ENCODE peak calls at places on chromosomes 4 and X, in ten cellular contexts. One of them, this sample, is unnamed.

GRCh38 chr4:158172196-158172557 is 648 bp downstream of the GASK1B start:
- DNase-seq in G401: no peak
- DNase-seq in astrocyte: peak
- DNase-seq in kidney glomerular epithelial cell: no peak
- DNase-seq in cardiac fibroblast: peak
- DNase-seq in activated CD4-positive, alpha-beta T cell treated with anti-CD3 and anti-CD28 coated beads for 4 hours: no peak
- DNase-seq in HepG2: no peak
- DNase-seq in hepatic stellate cell: no peak
- DNase-seq in iPS-NIHi11: no peak
- DNase-seq in mesendoderm: no peak
- DNase-seq in this sample: no peak

GRCh38 chr4:114694770-114695169 is 96.2 kb downstream of the UGT8 start:
- DNase-seq in astrocyte: peak
- DNase-seq in kidney glomerular epithelial cell: peak
- DNase-seq in HepG2: peak
- DNase-seq in iPS-NIHi11: peak
- DNase-seq in cardiac fibroblast: peak
- DNase-seq in G401: peak
- DNase-seq in activated CD4-positive, alpha-beta T cell treated with anti-CD3 and anti-CD28 coated beads for 4 hours: no peak
- DNase-seq in mesendoderm: peak
- DNase-seq in hepatic stellate cell: no peak
- DNase-seq in this sample: peak

GRCh38 chrX:34404386-34405070 is 252.6 kb downstream of the TMEM47 start:
- DNase-seq in kidney glomerular epithelial cell: no peak
- DNase-seq in astrocyte: no peak
- DNase-seq in cardiac fibroblast: peak
- DNase-seq in mesendoderm: no peak
- DNase-seq in iPS-NIHi11: no peak
- DNase-seq in hepatic stellate cell: no peak
- DNase-seq in HepG2: no peak
- DNase-seq in G401: no peak
- DNase-seq in activated CD4-positive, alpha-beta T cell treated with anti-CD3 and anti-CD28 coated beads for 4 hours: no peak
- DNase-seq in this sample: no peak

GRCh38 chr4:1520145-1520661 is 114.0 kb upstream of the NKX1-1 start:
- DNase-seq in activated CD4-positive, alpha-beta T cell treated with anti-CD3 and anti-CD28 coated beads for 4 hours: no peak
- DNase-seq in hepatic stellate cell: no peak
- DNase-seq in G401: no peak
- DNase-seq in HepG2: no peak
- DNase-seq in astrocyte: no peak
- DNase-seq in kidney glomerular epithelial cell: no peak
- DNase-seq in mesendoderm: peak
- DNase-seq in cardiac fibroblast: no peak
- DNase-seq in iPS-NIHi11: no peak
- DNase-seq in this sample: no peak

GRCh38 chr4:734951-735350 is 29.3 kb downstream of the PCGF3 start:
- DNase-seq in cardiac fibroblast: no peak
- DNase-seq in mesendoderm: no peak
- DNase-seq in activated CD4-positive, alpha-beta T cell treated with anti-CD3 and anti-CD28 coated beads for 4 hours: no peak
- DNase-seq in hepatic stellate cell: no peak
- DNase-seq in kidney glomerular epithelial cell: no peak
- DNase-seq in HepG2: no peak
- DNase-seq in G401: no peak
- DNase-seq in iPS-NIHi11: no peak
- DNase-seq in astrocyte: no peak
- DNase-seq in this sample: no peak

GRCh38 chrX:153688071-153688470 is 345 bp downstream of the SLC6A8 start:
- DNase-seq in G401: no peak
- DNase-seq in iPS-NIHi11: no peak
- DNase-seq in activated CD4-positive, alpha-beta T cell treated with anti-CD3 and anti-CD28 coated beads for 4 hours: no peak
- DNase-seq in astrocyte: no peak
- DNase-seq in mesendoderm: no peak
- DNase-seq in HepG2: no peak
- DNase-seq in kidney glomerular epithelial cell: no peak
- DNase-seq in hepatic stellate cell: no peak
- DNase-seq in cardiac fibroblast: no peak
- DNase-seq in this sample: no peak

GRCh38 chr4:92175250-92175649 is 128.5 kb upstream of the GRID2 start:
- DNase-seq in G401: no peak
- DNase-seq in kidney glomerular epithelial cell: no peak
- DNase-seq in astrocyte: no peak
- DNase-seq in cardiac fibroblast: no peak
- DNase-seq in hepatic stellate cell: no peak
- DNase-seq in mesendoderm: peak
- DNase-seq in HepG2: no peak
- DNase-seq in activated CD4-positive, alpha-beta T cell treated with anti-CD3 and anti-CD28 coated beads for 4 hours: no peak
- DNase-seq in iPS-NIHi11: peak
- DNase-seq in this sample: no peak

GRCh38 chr4:160423879-160424451 is 1321.1 kb downstream of the RAPGEF2 start:
- DNase-seq in hepatic stellate cell: no peak
- DNase-seq in astrocyte: peak
- DNase-seq in kidney glomerular epithelial cell: no peak
- DNase-seq in mesendoderm: peak
- DNase-seq in activated CD4-positive, alpha-beta T cell treated with anti-CD3 and anti-CD28 coated beads for 4 hours: no peak
- DNase-seq in HepG2: no peak
- DNase-seq in G401: no peak
- DNase-seq in cardiac fibroblast: peak
- DNase-seq in iPS-NIHi11: no peak
- DNase-seq in this sample: peak

GRCh38 chrX:24005867-24006266 is 21.1 kb downstream of the KLHL15 start:
- DNase-seq in hepatic stellate cell: no peak
- DNase-seq in kidney glomerular epithelial cell: no peak
- DNase-seq in HepG2: no peak
- DNase-seq in G401: no peak
- DNase-seq in astrocyte: no peak
- DNase-seq in mesendoderm: no peak
- DNase-seq in activated CD4-positive, alpha-beta T cell treated with anti-CD3 and anti-CD28 coated beads for 4 hours: no peak
- DNase-seq in cardiac fibroblast: no peak
- DNase-seq in iPS-NIHi11: no peak
- DNase-seq in this sample: no peak

GRCh38 chr4:30005995-30006394 is 714.2 kb upstream of the PCDH7 start:
- DNase-seq in HepG2: no peak
- DNase-seq in iPS-NIHi11: no peak
- DNase-seq in G401: no peak
- DNase-seq in astrocyte: no peak
- DNase-seq in mesendoderm: no peak
- DNase-seq in activated CD4-positive, alpha-beta T cell treated with anti-CD3 and anti-CD28 coated beads for 4 hours: no peak
- DNase-seq in kidney glomerular epithelial cell: no peak
- DNase-seq in cardiac fibroblast: no peak
- DNase-seq in hepatic stellate cell: no peak
- DNase-seq in this sample: no peak

This sample was measured in A172.